ENCODE peak calls at places on chromosomes 16 and 17, in four cellular contexts. One of them, this sample, is unnamed. For H3K4me1, the result is how much of the 10 kb centered on the place peaks cover.

GRCh38 chr16:89923640-89924297 is 627 bp downstream of the TUBB3 start:
- DNase-seq in lower lobe of right lung: no peak
- DNase-seq in suprapubic skin: no peak
- DNase-seq in GM23248: peak
- DNase-seq in this sample: peak

GRCh38 chr16:70795513-70795912 is 5.4 kb downstream of the VAC14 start:
- DNase-seq in lower lobe of right lung: no peak
- DNase-seq in suprapubic skin: no peak
- DNase-seq in GM23248: no peak
- DNase-seq in this sample: no peak

GRCh38 chr17:41301916-41302901 is at the start of gene KRTAP29-1:
- DNase-seq in lower lobe of right lung: no peak
- DNase-seq in suprapubic skin: no peak
- DNase-seq in GM23248: no peak
- DNase-seq in this sample: no peak

GRCh38 chr16:58360041-58360634 is 32.1 kb upstream of the GINS3 start:
- DNase-seq in lower lobe of right lung: no peak
- DNase-seq in suprapubic skin: no peak
- DNase-seq in GM23248: no peak
- DNase-seq in this sample: no peak

GRCh38 chr17:62882878-62883277 is 74.8 kb upstream of the MARCHF10 start:
- DNase-seq in lower lobe of right lung: no peak
- DNase-seq in suprapubic skin: no peak
- DNase-seq in GM23248: peak
- DNase-seq in this sample: no peak

GRCh38 chr16:30437511-30438046 is 7.7 kb upstream of the DCTPP1 start:
- DNase-seq in lower lobe of right lung: no peak
- DNase-seq in suprapubic skin: no peak
- DNase-seq in GM23248: no peak
- DNase-seq in this sample: no peak

GRCh38 chr16:70156207-70156978 is 17.2 kb upstream of the CLEC18C start:
- DNase-seq in lower lobe of right lung: no peak
- DNase-seq in suprapubic skin: no peak
- DNase-seq in GM23248: no peak
- DNase-seq in this sample: no peak

GRCh38 chr16:56483394-56483793 is 32.0 kb downstream of the OGFOD1 start:
- DNase-seq in lower lobe of right lung: no peak
- DNase-seq in suprapubic skin: no peak
- DNase-seq in GM23248: no peak
- DNase-seq in this sample: no peak

GRCh38 chr16:13148836-13149235 is 247.4 kb downstream of the SHISA9 start:
- DNase-seq in lower lobe of right lung: no peak
- DNase-seq in suprapubic skin: no peak
- DNase-seq in GM23248: no peak
- DNase-seq in this sample: no peak

GRCh38 chr17:39753514-39754160 is 15.9 kb downstream of the GRB7 start:
- DNase-seq in lower lobe of right lung: no peak
- DNase-seq in suprapubic skin: no peak
- DNase-seq in GM23248: peak
- DNase-seq in this sample: no peak

GRCh38 chr16:67163164-67163902 is 1.2 kb upstream of the HSF4 start:
- DNase-seq in lower lobe of right lung: no peak
- DNase-seq in suprapubic skin: no peak
- DNase-seq in GM23248: no peak
- DNase-seq in this sample: peak

GRCh38 chr16:88356124-88356726 is 26.5 kb upstream of the ZNF469 start:
- DNase-seq in lower lobe of right lung: no peak
- DNase-seq in suprapubic skin: no peak
- DNase-seq in GM23248: no peak
- DNase-seq in this sample: no peak

GRCh38 chr16:66881014-66881417 is 701 bp downstream of the PDP2 start:
- DNase-seq in lower lobe of right lung: no peak
- DNase-seq in suprapubic skin: no peak
- DNase-seq in GM23248: peak
- DNase-seq in this sample: no peak

GRCh38 chr17:48626470-48627241 is 498 bp upstream of the HOXB9 start:
- DNase-seq in lower lobe of right lung: no peak
- DNase-seq in suprapubic skin: no peak
- DNase-seq in GM23248: peak
- DNase-seq in this sample: no peak

GRCh38 chr17:8002646-8003593 is 505 bp downstream of the GUCY2D start:
- DNase-seq in lower lobe of right lung: no peak
- DNase-seq in suprapubic skin: no peak
- DNase-seq in GM23248: peak
- DNase-seq in this sample: peak

GRCh38 chr16:77736879-77737278 is 14.6 kb downstream of the NUDT7 start:
- DNase-seq in lower lobe of right lung: no peak
- DNase-seq in suprapubic skin: no peak
- DNase-seq in GM23248: no peak
- DNase-seq in this sample: no peak

GRCh38 chr17:33292184-33292980 is 713 bp downstream of the ASIC2 start:
- DNase-seq in lower lobe of right lung: no peak
- DNase-seq in suprapubic skin: no peak
- DNase-seq in GM23248: peak
- DNase-seq in this sample: no peak

GRCh38 chr17:18026408-18026776 is 12.6 kb downstream of the ATPAF2 start:
- DNase-seq in lower lobe of right lung: no peak
- DNase-seq in suprapubic skin: no peak
- DNase-seq in GM23248: peak
- DNase-seq in this sample: no peak

GRCh38 chr17:43591750-43592562 is 45.8 kb upstream of the ETV4 start:
- DNase-seq in lower lobe of right lung: peak
- DNase-seq in suprapubic skin: peak
- DNase-seq in GM23248: peak
- DNase-seq in this sample: no peak

GRCh38 chr16:3161235-3162018 is 26.6 kb upstream of the OR1F1 start:
- DNase-seq in lower lobe of right lung: peak
- DNase-seq in suprapubic skin: no peak
- DNase-seq in GM23248: no peak
- DNase-seq in this sample: no peak

GRCh38 chr17:29125651-29126050 is 54.5 kb downstream of the MYO18A start:
- DNase-seq in lower lobe of right lung: no peak
- DNase-seq in suprapubic skin: no peak
- DNase-seq in GM23248: no peak
- DNase-seq in this sample: no peak

GRCh38 chr16:63697736-63698135 is 1424.1 kb downstream of the CDH11 start:
- DNase-seq in lower lobe of right lung: no peak
- DNase-seq in suprapubic skin: no peak
- DNase-seq in GM23248: no peak
- DNase-seq in this sample: no peak

GRCh38 chr17:5099271-5099670 is 12.4 kb downstream of the ZNF232 start:
- DNase-seq in lower lobe of right lung: no peak
- DNase-seq in suprapubic skin: no peak
- DNase-seq in GM23248: no peak
- DNase-seq in this sample: no peak

GRCh38 chr17:18004345-18004744 is 31.7 kb downstream of the DRC3 start:
- DNase-seq in lower lobe of right lung: no peak
- DNase-seq in suprapubic skin: no peak
- DNase-seq in GM23248: no peak
- DNase-seq in this sample: no peak

GRCh38 chr16:30985401-30986128 is 558 bp downstream of the HSD3B7 start:
- DNase-seq in lower lobe of right lung: peak
- DNase-seq in suprapubic skin: no peak
- DNase-seq in GM23248: peak
- DNase-seq in this sample: no peak

GRCh38 chr16:12268602-12269001 is 292.1 kb downstream of the SNX29 start:
- DNase-seq in lower lobe of right lung: no peak
- DNase-seq in suprapubic skin: no peak
- DNase-seq in GM23248: peak
- DNase-seq in this sample: no peak

GRCh38 chr16:29148867-29149272 is 164.0 kb downstream of the LAT start:
- DNase-seq in lower lobe of right lung: peak
- DNase-seq in suprapubic skin: no peak
- DNase-seq in GM23248: no peak
- DNase-seq in this sample: no peak

GRCh38 chr16:61921373-61921772 is 114.9 kb downstream of the CDH8 start:
- DNase-seq in lower lobe of right lung: no peak
- DNase-seq in suprapubic skin: no peak
- DNase-seq in GM23248: no peak
- DNase-seq in this sample: no peak

GRCh38 chr16:27020031-27020430 is 46.7 kb upstream of the C16orf82 start:
- DNase-seq in lower lobe of right lung: no peak
- DNase-seq in suprapubic skin: peak
- DNase-seq in GM23248: no peak
- DNase-seq in this sample: no peak

DNA sequence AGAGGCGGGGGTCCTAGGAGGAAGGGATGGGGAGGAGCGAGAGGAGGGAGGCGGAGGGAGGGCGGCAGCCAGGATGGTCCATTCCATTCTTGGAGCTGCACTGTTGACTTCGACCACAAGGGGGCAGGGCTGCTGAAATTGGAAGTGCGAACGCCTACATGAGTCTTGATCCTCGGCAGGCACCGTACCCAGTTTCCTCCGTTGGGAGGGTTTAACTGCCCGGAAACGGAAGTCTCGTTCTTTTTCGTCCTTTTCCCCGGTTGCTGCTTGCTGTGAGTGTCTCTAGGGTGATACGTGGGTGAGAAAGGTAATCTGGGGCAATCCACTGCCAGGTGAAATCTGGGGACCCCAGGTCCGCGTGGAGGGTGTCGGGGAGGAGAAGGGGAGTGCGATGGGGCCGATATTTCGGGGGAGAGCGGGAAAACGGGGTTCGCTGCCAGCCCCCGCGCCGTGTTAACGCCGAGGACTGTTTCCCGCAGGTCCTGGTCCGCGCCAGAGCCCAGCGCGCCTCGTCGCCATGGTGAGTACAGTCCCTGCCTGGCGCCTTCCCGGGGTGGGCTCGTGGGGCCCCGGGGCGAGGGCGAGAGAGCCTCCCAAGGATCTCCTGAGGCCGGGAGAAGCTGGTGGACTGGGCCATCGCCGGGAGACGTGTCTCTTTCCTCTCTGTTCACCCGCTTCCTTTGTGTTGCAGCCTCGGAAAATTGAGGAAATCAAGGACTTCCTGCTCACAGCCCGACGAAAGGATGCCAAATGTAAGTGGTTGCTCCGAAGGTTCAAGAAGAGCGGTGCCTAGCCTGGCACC is at the start of gene RPL38:
- DNase-seq in lower lobe of right lung: peak
- DNase-seq in suprapubic skin: peak
- DNase-seq in GM23248: peak
- DNase-seq in this sample: peak
- H3K4me1 ChIP-seq in lower lobe of right lung: under half
- H3K4me1 ChIP-seq in suprapubic skin: half or more
- H3K4me1 ChIP-seq in GM23248: under half
- H3K4me1 ChIP-seq in this sample: under half

GRCh38 chr16:24753437-24753836 is 24.0 kb downstream of the TNRC6A start:
- DNase-seq in lower lobe of right lung: no peak
- DNase-seq in suprapubic skin: no peak
- DNase-seq in GM23248: no peak
- DNase-seq in this sample: no peak
- H3K4me3 ChIP-seq in lower lobe of right lung: no peak
- H3K4me3 ChIP-seq in suprapubic skin: no peak
- H3K4me3 ChIP-seq in GM23248: no peak
- H3K4me3 ChIP-seq in this sample: no peak

DNA sequence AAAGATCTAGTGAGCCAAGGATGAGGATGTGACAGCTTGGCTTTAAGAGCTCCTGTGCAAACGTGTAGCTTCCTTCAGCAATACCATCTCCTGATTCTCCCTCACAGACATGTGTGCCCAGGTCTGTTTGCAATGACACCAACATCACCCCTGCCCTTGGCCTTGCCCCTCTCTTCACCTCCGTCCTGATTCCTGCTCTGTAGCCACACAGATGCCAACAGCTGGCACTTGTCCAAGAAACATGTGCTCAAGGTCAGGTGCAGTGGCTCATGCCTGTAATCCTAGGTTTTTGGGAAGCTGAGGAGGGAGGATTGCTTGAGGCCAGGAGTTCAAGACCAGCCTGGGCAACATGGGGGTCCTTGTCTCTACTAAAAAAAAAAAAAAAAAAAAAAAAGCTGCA is 103.8 kb upstream of the CRHR1 start:
- DNase-seq in lower lobe of right lung: peak
- DNase-seq in suprapubic skin: no peak
- DNase-seq in GM23248: no peak
- DNase-seq in this sample: peak
- H3K4me1 ChIP-seq in lower lobe of right lung: under half
- H3K4me1 ChIP-seq in suprapubic skin: under half
- H3K4me1 ChIP-seq in GM23248: under half
- H3K4me1 ChIP-seq in this sample: under half

GRCh38 chr17:50364715-50365114 is 8.3 kb downstream of the MRPL27 start:
- DNase-seq in lower lobe of right lung: no peak
- DNase-seq in suprapubic skin: no peak
- DNase-seq in GM23248: peak
- DNase-seq in this sample: no peak
- H3K4me3 ChIP-seq in lower lobe of right lung: no peak
- H3K4me3 ChIP-seq in suprapubic skin: no peak
- H3K4me3 ChIP-seq in GM23248: no peak
- H3K4me3 ChIP-seq in this sample: no peak

DNA sequence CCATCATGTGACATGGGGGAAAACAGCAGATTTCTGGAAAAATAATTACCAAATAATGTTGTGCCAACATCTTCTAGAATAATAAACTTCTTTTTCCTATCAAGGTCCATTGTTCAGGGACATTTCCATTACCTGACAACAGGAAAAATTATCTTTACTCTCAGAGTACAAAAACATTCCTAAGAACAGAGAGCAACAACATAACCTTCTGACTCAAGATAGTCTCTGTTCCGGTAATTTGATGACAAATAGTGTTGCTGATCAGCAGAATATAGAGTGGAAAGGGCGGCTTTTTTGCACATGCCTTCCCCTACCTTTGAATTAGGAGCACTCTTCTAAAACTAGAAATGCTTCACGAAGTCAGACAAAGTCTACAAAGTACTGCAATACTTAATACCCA is 20.1 kb downstream of the CYTH1 start:
- DNase-seq in lower lobe of right lung: no peak
- DNase-seq in suprapubic skin: no peak
- DNase-seq in GM23248: peak
- DNase-seq in this sample: no peak
- H3K4me1 ChIP-seq in lower lobe of right lung: half or more
- H3K4me1 ChIP-seq in suprapubic skin: half or more
- H3K4me1 ChIP-seq in GM23248: under half
- H3K4me1 ChIP-seq in this sample: under half

DNA sequence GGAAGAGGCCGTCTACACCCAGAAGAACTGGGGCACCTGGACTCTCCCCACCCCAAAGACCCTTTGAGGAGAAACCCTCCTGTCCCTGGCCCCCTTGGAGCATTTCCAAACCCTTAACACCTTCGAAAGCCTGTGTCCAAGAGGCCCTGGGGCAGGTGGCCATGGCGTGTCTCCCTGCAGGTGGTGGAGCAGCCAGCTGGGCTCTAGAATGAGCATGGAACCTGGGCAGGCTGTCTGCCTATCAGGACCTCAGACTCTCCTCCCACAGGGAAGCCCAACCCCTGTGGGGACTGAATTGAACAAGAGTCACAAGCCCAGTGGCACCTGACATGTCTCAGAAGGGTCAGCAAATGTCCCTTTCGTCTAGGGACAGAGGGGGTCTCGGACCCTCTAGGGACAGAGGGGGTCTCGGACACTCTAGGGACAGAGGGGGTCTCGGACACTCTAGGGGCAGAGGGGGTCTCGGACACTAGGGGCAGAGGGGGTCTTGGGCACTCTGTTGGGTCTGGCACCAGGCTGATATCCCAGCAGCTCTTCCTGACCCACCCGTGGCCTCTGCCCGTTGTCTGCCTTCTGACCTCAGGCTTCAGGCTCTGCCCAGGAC is 8.4 kb downstream of the CBX4 start:
- DNase-seq in lower lobe of right lung: no peak
- DNase-seq in suprapubic skin: no peak
- DNase-seq in GM23248: no peak
- DNase-seq in this sample: no peak
- H3K4me3 ChIP-seq in lower lobe of right lung: no peak
- H3K4me3 ChIP-seq in suprapubic skin: no peak
- H3K4me3 ChIP-seq in GM23248: no peak
- H3K4me3 ChIP-seq in this sample: no peak

GRCh38 chr16:53769787-53770186 is 65.8 kb downstream of the FTO start:
- DNase-seq in lower lobe of right lung: no peak
- DNase-seq in suprapubic skin: no peak
- DNase-seq in GM23248: no peak
- DNase-seq in this sample: no peak
- H3K4me1 ChIP-seq in lower lobe of right lung: half or more
- H3K4me1 ChIP-seq in suprapubic skin: half or more
- H3K4me1 ChIP-seq in GM23248: half or more
- H3K4me1 ChIP-seq in this sample: under half